ENCODE peak calls at places on chromosome X, in ten cellular contexts. F is fibroblast of mammary gland, U is endothelial cell of umbilical vein, P is H9, N is adrenal gland, K is AG10803, Z is GM20000, B is dorsolateral prefrontal cortex, A is neural progenitor cell, O is sigmoid colon. G is an unnamed sample.

GRCh38 chrX:7219153-7219705 is 71.3 kb upstream of the PUDP start:
- DNase-seq in N (no peak), A (no peak), K (no peak), B (no peak), U (no peak), F (no peak), O (no peak), P (no peak), Z (no peak), G (no peak)

GRCh38 chrX:73683236-73683859 is 120.4 kb downstream of the CHIC1 start:
- DNase-seq in Z (no peak), O (no peak), U (no peak), N (no peak), F (peak), P (no peak), A (no peak), K (peak), B (no peak), G (no peak)

GRCh38 chrX:1300449-1300848 is 31.8 kb downstream of the CSF2RA start:
- DNase-seq in O (no peak), A (no peak), N (no peak), P (peak), B (no peak), K (no peak), Z (no peak), F (no peak), U (no peak), G (no peak)

GRCh38 chrX:119134466-119134865 is 6.9 kb upstream of the KIAA1210 start:
- DNase-seq in U (no peak), O (no peak), P (no peak), K (no peak), B (no peak), N (no peak), Z (no peak), F (no peak), A (no peak), G (no peak)

GRCh38 chrX:130018143-130018542 is 35.7 kb downstream of the BCORL1 start:
- DNase-seq in B (no peak), F (no peak), Z (no peak), O (no peak), A (no peak), P (no peak), N (no peak), U (no peak), K (no peak), G (no peak)

GRCh38 chrX:6383488-6383887 is 151.4 kb downstream of the VCX3A start:
- DNase-seq in F (no peak), A (peak), U (no peak), N (no peak), K (no peak), P (no peak), Z (no peak), B (no peak), O (no peak), G (no peak)

GRCh38 chrX:44748014-44748413 is 95.8 kb upstream of the DUSP21 start:
- DNase-seq in B (no peak), U (no peak), N (no peak), O (no peak), K (peak), P (no peak), A (no peak), F (peak), Z (no peak), G (no peak)

GRCh38 chrX:17525266-17525665 is 150.3 kb downstream of the NHS start:
- DNase-seq in N (no peak), K (peak), O (no peak), Z (no peak), U (no peak), F (peak), P (no peak), A (no peak), B (no peak), G (no peak)

GRCh38 chrX:120857240-120857639 is 18.4 kb downstream of the CT47B1 start:
- DNase-seq in B (no peak), O (no peak), F (peak), Z (no peak), P (peak), K (no peak), U (no peak), N (no peak), A (peak), G (no peak)

GRCh38 chrX:115968436-115969252 is 201.9 kb upstream of the AGTR2 start:
- DNase-seq in F (peak), P (peak), U (peak), K (no peak), B (peak), O (peak), Z (peak), N (no peak), A (peak), G (no peak)

GRCh38 chrX:119790977-119791436 is 423 bp downstream of the RPL39 start:
- DNase-seq in O (no peak), K (peak), N (peak), P (no peak), A (no peak), B (peak), F (peak), Z (no peak), U (peak), G (no peak)

GRCh38 chrX:112211459-112211858 is 128.9 kb upstream of the TRPC5 start:
- DNase-seq in U (no peak), N (no peak), F (no peak), P (no peak), K (peak), Z (no peak), O (no peak), A (no peak), B (no peak), G (no peak)

GRCh38 chrX:31331928-31332327 is 260.1 kb upstream of the FTHL17 start:
- DNase-seq in F (no peak), Z (no peak), N (peak), P (no peak), U (no peak), A (no peak), O (no peak), B (no peak), K (no peak), G (no peak)

GRCh38 chrX:132467029-132467428 is 21.8 kb downstream of the MBNL3 start:
- DNase-seq in B (no peak), P (no peak), N (no peak), U (no peak), O (no peak), F (no peak), A (no peak), Z (no peak), K (peak), G (no peak)

GRCh38 chrX:45771114-45771513 is 570.4 kb upstream of the DIPK2B start:
- DNase-seq in Z (no peak), P (no peak), O (peak), B (peak), N (no peak), K (peak), F (peak), U (peak), A (no peak), G (no peak)

GRCh38 chrX:54865208-54865607 is 55.4 kb upstream of the TRO start:
- DNase-seq in O (no peak), N (no peak), Z (no peak), P (no peak), F (no peak), K (no peak), U (no peak), A (no peak), B (no peak), G (no peak)

GRCh38 chrX:124524852-124525251 is 178.5 kb downstream of the SH2D1A start:
- DNase-seq in N (no peak), U (no peak), A (no peak), O (no peak), Z (no peak), P (no peak), F (no peak), B (no peak), K (no peak), G (no peak)

GRCh38 chrX:50103866-50104566 is 96.8 kb downstream of the AKAP4 start:
- DNase-seq in A (no peak), N (peak), U (peak), B (no peak), O (no peak), F (peak), K (no peak), P (no peak), Z (no peak), G (no peak)

GRCh38 chrX:47172549-47172948 is 21.1 kb upstream of the UBA1 start:
- DNase-seq in A (no peak), Z (no peak), U (no peak), F (no peak), K (no peak), O (no peak), B (no peak), N (peak), P (no peak), G (no peak)

GRCh38 chrX:47170861-47171692 is 22.6 kb upstream of the UBA1 start:
- DNase-seq in A (no peak), N (peak), O (no peak), F (no peak), P (no peak), K (no peak), B (no peak), Z (no peak), U (no peak), G (no peak)

GRCh38 chrX:47172971-47173792 is 20.4 kb upstream of the UBA1 start:
- DNase-seq in P (no peak), N (peak), B (no peak), A (no peak), O (peak), K (no peak), U (no peak), F (no peak), Z (no peak), G (no peak)

GRCh38 chrX:47169726-47170515 is 23.7 kb upstream of the UBA1 start:
- DNase-seq in A (no peak), P (peak), Z (no peak), U (no peak), K (peak), O (no peak), B (no peak), N (peak), F (peak), G (no peak)

GRCh38 chrX:47171996-47172395 is 21.6 kb upstream of the UBA1 start:
- DNase-seq in B (no peak), F (no peak), P (no peak), N (peak), Z (no peak), A (no peak), U (no peak), O (no peak), K (no peak), G (no peak)
- TF ChIP-seq CTCF in B (no peak), F (no peak), P (no peak), N (no peak), Z (no peak), A (no peak), U (no peak), O (no peak), K (no peak), G (no peak)

DNA sequence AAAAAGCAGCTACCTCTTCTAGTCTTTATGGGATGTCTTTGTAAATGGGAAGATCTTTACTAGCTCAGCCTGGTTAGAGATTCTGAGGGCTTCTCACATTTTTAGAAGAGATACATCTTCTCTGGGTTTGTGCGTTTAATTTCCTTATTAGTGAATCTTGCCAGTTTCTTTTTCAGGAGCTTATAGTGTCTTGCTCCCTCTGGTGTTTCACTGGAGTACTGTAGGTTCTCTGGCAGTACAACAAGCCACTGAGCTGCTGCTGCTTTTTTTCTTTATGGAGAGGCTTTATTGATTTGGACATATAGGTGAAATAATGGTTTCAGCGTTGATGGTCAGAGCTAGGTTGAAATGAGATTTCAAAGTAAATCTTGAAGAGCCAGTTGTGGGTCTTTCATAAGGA is 82.9 kb downstream of the LAS1L start:
- DNase-seq in N (no peak), U (peak), F (peak), Z (peak), O (no peak), P (no peak), B (no peak), A (peak), K (peak), G (no peak)
- TF ChIP-seq CTCF in N (peak), U (no peak), F (peak), Z (peak), O (no peak), P (peak), B (peak), A (peak), K (peak), G (peak)

GRCh38 chrX:18899796-18900380 is 84.0 kb downstream of the PHKA2 start:
- DNase-seq in K (no peak), N (peak), Z (peak), U (peak), B (no peak), P (peak), A (peak), O (no peak), F (peak), G (no peak)
- TF ChIP-seq CTCF in K (peak), N (peak), Z (no peak), U (peak), B (peak), P (peak), A (peak), O (no peak), F (peak), G (peak)

DNA sequence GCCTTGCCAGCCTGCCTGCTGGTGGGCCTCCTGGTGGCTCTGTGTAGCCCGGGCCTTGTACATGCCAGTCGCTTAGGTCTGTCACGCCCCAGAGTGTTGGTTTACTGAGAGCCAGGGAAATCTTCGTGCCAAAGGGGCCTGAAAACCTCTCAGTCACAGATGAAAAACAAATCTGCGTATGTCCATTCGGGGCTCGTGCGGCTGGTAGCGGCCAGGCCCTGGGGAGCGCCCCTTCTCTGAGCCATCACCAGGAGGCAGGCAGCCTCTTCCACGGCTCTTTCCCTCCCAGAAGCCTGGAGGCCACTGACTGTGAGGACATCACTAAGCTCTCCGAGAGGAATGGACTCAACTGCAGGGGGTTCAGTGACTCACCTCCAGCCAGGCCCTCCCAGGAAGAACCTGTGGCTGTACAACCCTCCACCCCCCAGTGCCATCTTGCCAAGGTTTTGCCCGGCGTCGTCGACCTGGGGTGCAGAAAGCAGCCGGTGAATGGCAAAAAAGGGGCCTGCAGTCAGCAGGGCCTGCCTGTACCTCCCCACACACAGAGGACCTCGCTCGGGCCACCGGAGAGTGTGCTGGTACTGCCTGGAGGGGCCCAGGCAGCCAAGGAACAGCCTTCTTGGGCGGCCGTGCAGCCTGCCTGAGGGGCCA is 162.2 kb downstream of the BCOR start:
- DNase-seq in A (peak), Z (no peak), B (no peak), U (no peak), N (no peak), F (no peak), P (peak), K (no peak), O (no peak), G (no peak)
- TF ChIP-seq CTCF in A (no peak), Z (no peak), B (no peak), U (no peak), N (no peak), F (no peak), P (peak), K (no peak), O (no peak), G (no peak)

DNA sequence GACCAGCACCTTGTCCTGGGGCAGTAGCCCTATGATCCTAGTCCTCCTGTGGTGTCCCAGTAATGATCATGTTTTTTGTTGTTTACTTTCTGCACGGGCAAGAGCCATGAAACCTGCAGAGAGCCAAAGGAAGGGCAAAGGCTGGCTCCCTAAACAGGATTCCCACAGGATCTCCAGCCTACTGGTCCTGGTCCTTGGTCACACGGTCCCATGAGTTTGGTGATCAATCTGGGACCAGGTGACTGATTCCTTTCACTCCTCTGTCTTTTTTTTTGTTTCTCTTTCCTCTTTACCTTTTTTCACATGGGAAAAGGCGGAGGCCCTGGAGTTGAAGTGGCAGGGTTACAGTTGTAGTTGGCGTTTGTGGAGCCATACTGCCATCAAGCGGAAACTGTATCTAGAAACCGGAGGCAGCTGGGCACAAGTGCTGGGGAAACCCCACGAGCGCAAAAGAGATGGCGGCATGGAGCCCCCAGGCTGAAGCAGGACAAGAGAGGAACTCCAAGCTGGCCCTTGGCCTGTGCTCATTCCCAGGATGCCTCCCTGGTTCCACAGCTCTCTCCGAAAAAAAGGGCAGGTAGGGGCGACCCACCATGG is 34.6 kb downstream of the NBDY start:
- DNase-seq in A (peak), O (peak), N (peak), U (no peak), F (peak), B (peak), K (no peak), Z (no peak), P (peak), G (no peak)
- TF ChIP-seq CTCF in A (peak), O (peak), N (no peak), U (no peak), F (peak), B (peak), K (no peak), Z (no peak), P (no peak), G (no peak)

DNA sequence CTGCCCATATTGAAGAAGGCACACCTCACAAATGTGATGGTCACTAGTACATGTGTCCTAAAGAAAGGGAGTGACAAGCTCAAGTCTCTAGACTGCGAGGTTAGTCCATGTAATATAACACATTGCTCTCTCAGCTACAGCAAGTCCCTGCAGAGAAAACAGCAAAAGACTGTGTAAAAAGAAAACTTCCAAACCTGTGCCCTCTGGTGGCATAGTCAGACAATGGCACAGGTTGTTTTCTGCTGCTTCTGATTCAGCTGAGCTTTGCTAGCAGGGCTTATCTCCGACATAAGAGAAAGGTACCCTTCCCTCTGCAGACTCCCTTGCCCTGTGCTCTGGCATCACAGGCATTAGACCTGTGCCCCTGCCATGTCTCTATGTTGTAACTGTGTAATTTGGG is 1.4 kb upstream of the SERPINA7 start:
- DNase-seq in A (peak), U (no peak), F (peak), N (no peak), P (no peak), O (no peak), B (no peak), K (no peak), Z (no peak), G (no peak)
- TF ChIP-seq CTCF in A (peak), U (no peak), F (peak), N (peak), P (peak), O (no peak), B (peak), K (no peak), Z (no peak), G (peak)